ENCODE peak calls at places on chromosome 7, in four cellular contexts. J, W, O and Q are unnamed samples.

GRCh38 chr7:2164156-2164555 is 68.6 kb downstream of the MAD1L1 start:
- DNase-seq in O (no peak), J (no peak), W (no peak), Q (no peak)

GRCh38 chr7:24932815-24933214 is 47.2 kb downstream of the OSBPL3 start:
- DNase-seq in W (no peak), J (no peak), O (no peak), Q (no peak)

GRCh38 chr7:142607351-142607750 is 141.9 kb upstream of the PRSS1 start:
- DNase-seq in W (no peak), O (no peak), J (no peak), Q (no peak)

GRCh38 chr7:27602766-27603165 is 59.9 kb downstream of the HIBADH start:
- DNase-seq in O (no peak), W (no peak), J (peak; percentile 39), Q (no peak)

GRCh38 chr7:151429232-151429554 is 10.7 kb downstream of the CRYGN start:
- DNase-seq in O (no peak), J (no peak), W (no peak), Q (no peak)

GRCh38 chr7:39304178-39304577 is 262.0 kb upstream of the YAE1 start:
- DNase-seq in W (no peak), J (no peak), O (no peak), Q (no peak)

GRCh38 chr7:71754828-71755227 is 622.9 kb downstream of the GALNT17 start:
- DNase-seq in O (no peak), J (no peak), W (no peak), Q (no peak)

GRCh38 chr7:155228459-155228845 is 69.2 kb upstream of the INSIG1 start:
- DNase-seq in J (no peak), O (no peak), W (no peak), Q (no peak)

GRCh38 chr7:101823596-101823995 is 6.2 kb downstream of the CUX1 start:
- DNase-seq in W (no peak), J (no peak), O (no peak), Q (no peak)

GRCh38 chr7:140229101-140229525 is 52.3 kb upstream of the KDM7A start:
- DNase-seq in O (no peak), J (no peak), W (no peak), Q (no peak)

GRCh38 chr7:27165089-27165654 is at the start of gene HOXA9:
- DNase-seq in W (peak; percentile 87), O (peak; percentile 98), J (no peak), Q (no peak)

DNA sequence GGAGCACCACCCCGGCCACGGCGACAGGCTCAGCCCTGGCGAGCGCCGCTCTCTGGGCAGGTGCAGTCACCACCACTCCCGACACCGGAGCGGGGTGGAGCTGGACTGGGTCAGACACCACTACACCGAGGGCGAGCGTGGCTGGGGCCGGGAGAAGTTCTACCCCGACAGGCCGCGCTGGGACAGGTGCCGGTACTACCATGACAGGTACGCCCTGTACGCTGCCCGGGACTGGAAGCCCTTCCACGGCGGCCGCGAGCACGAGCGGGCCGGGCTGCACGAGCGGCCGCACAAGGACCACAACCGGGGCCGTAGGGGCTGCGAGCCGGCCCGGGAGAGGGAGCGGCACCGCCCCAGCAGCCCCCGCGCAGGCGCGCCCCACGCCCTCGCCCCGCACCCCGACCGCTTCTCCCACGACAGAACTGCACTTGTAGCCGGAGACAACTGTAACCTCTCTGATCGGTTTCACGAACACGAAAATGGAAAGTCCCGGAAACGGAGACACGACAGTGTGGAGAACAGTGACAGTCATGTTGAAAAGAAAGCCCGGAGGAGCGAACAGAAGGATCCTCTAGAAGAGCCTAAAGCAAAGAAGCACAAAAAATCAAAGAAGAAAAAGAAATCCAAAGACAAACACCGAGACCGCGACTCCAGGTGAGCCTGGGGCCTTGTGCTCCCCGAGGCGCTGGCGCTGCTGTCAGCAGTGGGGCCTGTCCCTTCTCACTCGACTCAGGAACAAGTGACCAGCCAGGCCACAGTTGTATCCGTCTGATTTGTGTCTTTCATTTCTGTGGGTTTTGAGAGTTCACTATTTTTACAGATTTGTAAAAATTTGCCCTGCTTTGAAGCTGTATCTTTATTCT is 117.7 kb downstream of the CYTH3 start:
- DNase-seq in W (no peak), J (no peak), O (no peak), Q (no peak)
- H3K36me3 ChIP-seq in W (no peaks in the 10 kb centered on the region), J (peaks cover 34% of the 10 kb centered on the region), O (peaks cover 23% of the 10 kb centered on the region), Q (peaks cover 100% of the 10 kb centered on the region)

GRCh38 chr7:568031-568680 is 48.5 kb upstream of the PDGFA start:
- DNase-seq in W (no peak), O (no peak), J (no peak), Q (no peak)
- H3K4me3 ChIP-seq in W (no peak overlapping the region), O (no peak overlapping the region), J (no peak overlapping the region), Q (no peak overlapping the region)

DNA sequence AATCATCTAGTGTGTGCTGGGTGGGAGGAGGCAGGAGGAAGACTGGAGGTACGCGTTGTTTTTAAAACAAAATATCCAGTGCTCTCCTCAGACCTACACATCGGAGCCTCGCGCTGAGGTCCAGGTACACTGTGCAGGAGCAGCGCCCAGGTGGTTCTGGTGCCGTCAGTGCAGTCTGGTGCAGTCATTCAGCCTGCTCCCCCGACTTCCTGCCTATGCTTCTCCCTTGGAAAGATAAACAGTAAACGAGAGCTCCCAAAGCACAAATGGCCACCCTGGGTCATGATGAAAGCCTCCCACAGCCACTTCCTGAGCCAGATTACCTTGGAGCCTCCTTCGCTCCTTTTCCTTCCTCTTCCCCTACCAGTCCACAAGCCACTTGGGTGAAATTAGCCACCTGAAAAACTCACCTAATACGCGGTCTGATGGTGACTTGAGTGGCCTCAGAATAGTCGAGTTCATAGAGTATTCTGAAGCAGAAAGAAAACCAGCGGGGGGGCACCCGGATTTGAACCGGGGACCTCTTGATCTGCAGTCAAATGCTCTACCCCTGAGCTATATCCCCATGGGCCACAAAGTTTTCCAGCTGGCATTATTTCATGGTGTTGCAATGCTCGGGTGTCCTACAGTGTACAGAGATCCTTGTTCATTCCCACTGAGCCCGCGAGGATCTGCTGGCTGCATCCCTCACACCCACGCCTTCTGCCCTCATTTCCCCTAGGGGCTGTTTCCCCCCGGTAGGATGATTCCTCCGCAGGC is 82.5 kb downstream of the ZNF467 start:
- DNase-seq in O (peak; percentile 3), J (peak; percentile 61), W (no peak), Q (no peak)
- TF ChIP-seq POLR2AphosphoS5 in O (no peak), J (no peak), W (no peak), Q (no peak)

DNA sequence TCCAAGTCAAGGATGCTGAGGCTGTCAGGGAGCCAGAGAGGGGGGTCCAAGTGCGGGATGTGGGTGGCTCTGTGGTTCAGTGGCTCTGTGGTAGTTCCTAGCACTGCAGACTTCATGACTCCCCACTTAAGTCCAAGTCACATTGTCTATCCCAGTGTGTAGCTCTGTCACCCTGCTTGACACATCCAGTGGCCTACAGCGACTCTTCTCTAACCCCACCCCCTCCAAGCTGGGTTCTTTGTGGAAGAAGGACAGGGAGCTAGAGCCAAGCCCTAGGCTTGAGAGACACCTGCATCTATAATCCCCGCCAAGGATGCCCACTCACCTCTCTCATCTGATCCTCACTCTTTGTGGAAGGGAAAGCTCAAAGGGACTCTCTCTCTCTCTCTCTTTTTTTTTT is 57.6 kb downstream of the ADCYAP1R1 start:
- DNase-seq in W (no peak), J (no peak), O (no peak), Q (no peak)
- H3K36me3 ChIP-seq in W (no peaks in the 10 kb centered on the region), J (no peaks in the 10 kb centered on the region), O (no peaks in the 10 kb centered on the region), Q (no peaks in the 10 kb centered on the region)

GRCh38 chr7:3197567-3198212 is 103.4 kb upstream of the SDK1 start:
- DNase-seq in W (no peak), J (no peak), O (no peak), Q (no peak)
- H3K4me3 ChIP-seq in W (no peak overlapping the region), J (no peak overlapping the region), O (no peak overlapping the region), Q (no peak overlapping the region)

GRCh38 chr7:33062023-33062781 is at the start of gene NT5C3A:
- DNase-seq in W (peak; percentile 52), J (no peak), O (peak; percentile 48), Q (peak; percentile 38)
- TF ChIP-seq POLR2AphosphoS5 in W (peak; percentile 88), J (peak; percentile 1), O (no peak), Q (peak; percentile 84)

GRCh38 chr7:156842740-156843140 is 50.2 kb downstream of the LMBR1 start:
- DNase-seq in W (no peak), J (no peak), O (no peak), Q (no peak)
- H3K36me3 ChIP-seq in W (no peaks in the 10 kb centered on the region), J (no peaks in the 10 kb centered on the region), O (no peaks in the 10 kb centered on the region), Q (no peaks in the 10 kb centered on the region)

GRCh38 chr7:74216361-74216761 is 6.6 kb downstream of the LAT2 start:
- DNase-seq in O (no peak), W (no peak), J (no peak), Q (no peak)

GRCh38 chr7:74215921-74216320 is 6.1 kb downstream of the LAT2 start:
- DNase-seq in O (no peak), W (no peak), J (no peak), Q (no peak)

GRCh38 chr7:74214816-74215630 is 5.2 kb downstream of the LAT2 start:
- DNase-seq in W (no peak), O (no peak), J (no peak), Q (no peak)

GRCh38 chr7:74217455-74218342 is 7.9 kb downstream of the LAT2 start:
- DNase-seq in O (no peak), W (peak; percentile 30), J (no peak), Q (no peak)

DNA sequence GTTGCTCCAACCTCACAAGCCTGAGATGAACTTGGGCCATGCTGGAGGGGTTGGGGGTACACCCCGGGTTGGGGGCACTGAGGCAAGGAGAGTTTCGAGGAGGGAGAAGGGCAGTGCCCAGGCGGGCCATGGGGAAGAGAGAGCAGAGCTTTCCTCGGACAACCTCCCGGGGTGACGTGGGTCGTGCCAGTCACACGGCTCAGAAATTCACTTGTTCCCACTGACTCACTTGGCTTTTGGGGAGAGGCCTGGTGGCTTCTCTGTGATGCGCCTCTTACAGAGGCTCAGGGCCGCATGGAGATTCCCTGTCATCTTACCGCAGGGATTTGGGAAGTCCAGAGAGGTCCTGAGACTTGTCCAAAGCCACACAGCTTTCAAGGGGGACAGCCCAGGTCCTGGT is 2.9 kb downstream of the LAT2 start:
- DNase-seq in W (no peak), J (no peak), O (no peak), Q (no peak)
- H3K4me3 ChIP-seq in W (no peak overlapping the region), J (no peak overlapping the region), O (no peak overlapping the region), Q (no peak overlapping the region)

GRCh38 chr7:47622946-47623640 is 41.2 kb upstream of the TNS3 start:
- DNase-seq in J (no peak), O (no peak), W (no peak), Q (no peak)
- TF ChIP-seq POLR2AphosphoS5 in J (no peak), O (no peak), W (peak; percentile 71), Q (peak; percentile 40)

DNA sequence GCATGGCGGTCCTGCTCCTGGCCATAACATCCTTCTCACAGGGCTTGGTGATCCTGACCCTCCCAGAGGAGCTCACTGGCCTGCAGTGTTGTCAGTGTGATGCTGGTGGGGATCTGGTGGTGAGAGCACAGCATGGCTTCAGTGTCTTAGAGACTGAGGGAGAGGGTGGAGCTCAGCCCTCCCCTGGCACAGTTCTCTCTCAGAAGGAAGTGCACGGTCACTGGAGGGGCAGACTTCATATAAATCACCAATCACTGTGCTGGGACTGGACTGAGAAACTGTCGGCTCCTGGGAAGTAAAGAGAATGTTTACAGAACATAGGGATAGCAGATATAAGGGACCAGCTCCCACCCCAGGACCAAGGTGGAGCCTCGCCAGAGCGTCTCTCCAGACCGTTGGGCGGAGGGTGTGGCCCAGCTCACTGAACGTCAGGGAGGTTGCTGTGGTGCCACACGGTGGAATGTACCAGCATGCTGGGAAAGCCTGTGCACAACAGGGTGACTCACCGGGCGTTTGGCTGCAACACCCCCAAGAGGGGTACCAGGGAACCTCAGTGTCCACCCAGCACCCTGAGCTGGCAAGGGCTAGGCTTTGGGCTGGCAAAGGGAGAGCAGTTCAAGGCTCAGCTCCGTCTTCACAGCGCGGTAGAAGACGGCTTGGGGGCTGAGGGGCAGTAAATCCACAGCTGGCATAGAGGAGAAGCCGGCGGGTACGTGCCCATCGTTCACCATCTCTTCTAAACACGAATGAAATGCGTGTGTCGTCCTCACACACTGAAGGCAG is 8.8 kb upstream of the GET4 start:
- DNase-seq in W (peak; percentile 88), O (peak; percentile 69), J (no peak), Q (peak; percentile 91)
- H3K36me3 ChIP-seq in W (no peaks in the 10 kb centered on the region), O (peaks cover 5% of the 10 kb centered on the region), J (peaks cover 44% of the 10 kb centered on the region), Q (peaks cover 91% of the 10 kb centered on the region)